ENCODE peak calls at places on chromosomes 16 and 17, in ten cellular contexts. I, P, E, H, F, S, A, K, N and Q are unnamed samples.

GRCh38 chr17:909642-910323 is 69.8 kb downstream of the NXN start:
- DNase-seq in I (peak; percentile 33), P (no peak), E (no peak), H (no peak), F (no peak), S (no peak), A (peak; percentile 74), K (no peak), N (no peak), Q (no peak)

GRCh38 chr16:81831722-81832126 is 52.6 kb downstream of the PLCG2 start:
- DNase-seq in I (no peak), P (peak; percentile 39), E (no peak), H (peak; percentile 84), F (no peak), S (no peak), A (peak; percentile 96), K (no peak), N (no peak), Q (no peak)

GRCh38 chr17:74599023-74599399 is 6.9 kb upstream of the CD300LD start:
- DNase-seq in I (no peak), P (no peak), E (no peak), H (no peak), F (no peak), S (no peak), A (peak; percentile 64), K (no peak), N (no peak), Q (no peak)

GRCh38 chr17:9381068-9381467 is 194.6 kb downstream of the STX8 start:
- DNase-seq in I (peak; percentile 75), P (no peak), E (no peak), H (no peak), F (no peak), S (no peak), A (no peak), K (no peak), N (no peak), Q (no peak)

GRCh38 chr16:71894229-71894920 is 956 bp upstream of the IST1 start:
- DNase-seq in I (peak; percentile 67), P (peak; percentile 54), E (peak; percentile 13), H (peak; percentile 75), F (no peak), S (peak; percentile 36), A (peak; percentile 57), K (peak; percentile 25), N (peak; percentile 62), Q (peak; percentile 24)

GRCh38 chr17:64488301-64488700 is 8.6 kb downstream of the POLG2 start:
- DNase-seq in I (no peak), P (no peak), E (no peak), H (no peak), F (no peak), S (no peak), A (no peak), K (no peak), N (no peak), Q (no peak)

GRCh38 chr17:1153795-1154546 is 25.8 kb downstream of the ABR start:
- DNase-seq in I (peak; percentile 75), P (no peak), E (peak; percentile 65), H (peak; percentile 77), F (no peak), S (no peak), A (peak; percentile 79), K (peak; percentile 54), N (no peak), Q (no peak)

GRCh38 chr17:8469964-8470363 is 34.3 kb downstream of the NDEL1 start:
- DNase-seq in I (no peak), P (no peak), E (no peak), H (no peak), F (no peak), S (no peak), A (no peak), K (no peak), N (no peak), Q (no peak)

GRCh38 chr16:30728904-30729672 is 19.1 kb upstream of the PHKG2 start:
- DNase-seq in I (no peak), P (peak; percentile 90), E (no peak), H (no peak), F (no peak), S (no peak), A (peak; percentile 72), K (no peak), N (no peak), Q (no peak)

GRCh38 chr16:21986692-21987246 is 14.1 kb downstream of the PDZD9 start:
- DNase-seq in I (no peak), P (no peak), E (no peak), H (no peak), F (no peak), S (no peak), A (no peak), K (no peak), N (no peak), Q (no peak)

GRCh38 chr17:64707077-64707591 is 45.0 kb upstream of the SMURF2 start:
- DNase-seq in I (peak; percentile 100), P (peak; percentile 92), E (peak; percentile 100), H (peak; percentile 90), F (no peak), S (no peak), A (peak; percentile 75), K (no peak), N (peak; percentile 99), Q (peak; percentile 92)

GRCh38 chr17:34241062-34241461 is 14.0 kb upstream of the CCL2 start:
- DNase-seq in I (peak; percentile 61), P (no peak), E (peak; percentile 74), H (no peak), F (no peak), S (no peak), A (peak; percentile 42), K (no peak), N (no peak), Q (no peak)

GRCh38 chr17:7992516-7992915 is 9.9 kb upstream of the GUCY2D start:
- DNase-seq in I (peak; percentile 66), P (no peak), E (no peak), H (no peak), F (no peak), S (no peak), A (peak; percentile 19), K (no peak), N (peak; percentile 36), Q (no peak)

GRCh38 chr17:72370819-72371218 is 250.0 kb downstream of the SOX9 start:
- DNase-seq in I (peak; percentile 67), P (no peak), E (peak; percentile 91), H (no peak), F (no peak), S (no peak), A (no peak), K (no peak), N (no peak), Q (no peak)

GRCh38 chr17:79305831-79306687 is 231.4 kb downstream of the ENGASE start:
- DNase-seq in I (no peak), P (no peak), E (no peak), H (no peak), F (no peak), S (no peak), A (no peak), K (no peak), N (peak; percentile 73), Q (no peak)

GRCh38 chr16:2194166-2194834 is 2.1 kb downstream of the CASKIN1 start:
- DNase-seq in I (peak; percentile 51), P (no peak), E (peak; percentile 53), H (no peak), F (no peak), S (no peak), A (no peak), K (no peak), N (peak; percentile 23), Q (no peak)

GRCh38 chr16:23343643-23344612 is 41.8 kb downstream of the SCNN1B start:
- DNase-seq in I (no peak), P (no peak), E (no peak), H (no peak), F (no peak), S (no peak), A (no peak), K (no peak), N (no peak), Q (no peak)

GRCh38 chr16:84144301-84144858 is 597 bp downstream of the HSDL1 start:
- DNase-seq in I (peak; percentile 18), P (peak; percentile 39), E (peak; percentile 4), H (peak; percentile 76), F (peak; percentile 17), S (peak; percentile 36), A (no peak), K (no peak), N (peak; percentile 38), Q (no peak)

GRCh38 chr16:72561-73537 is at the start of gene RHBDF1:
- DNase-seq in I (peak; percentile 58), P (peak; percentile 74), E (peak; percentile 70), H (peak; percentile 86), F (no peak), S (no peak), A (peak; percentile 33), K (no peak), N (peak; percentile 78), Q (no peak)

GRCh38 chr17:5816491-5816890 is 232.2 kb upstream of the NLRP1 start:
- DNase-seq in I (no peak), P (no peak), E (no peak), H (no peak), F (no peak), S (no peak), A (no peak), K (no peak), N (no peak), Q (no peak)

GRCh38 chr17:48542956-48543853 is 1.7 kb downstream of the HOXB2 start:
- DNase-seq in I (peak; percentile 77), P (peak; percentile 27), E (peak; percentile 69), H (no peak), F (peak; percentile 40), S (peak; percentile 42), A (no peak), K (no peak), N (peak; percentile 61), Q (peak; percentile 66)

GRCh38 chr16:29985271-29985811 is 10.1 kb downstream of the HIRIP3 start:
- DNase-seq in I (no peak), P (no peak), E (no peak), H (no peak), F (no peak), S (no peak), A (no peak), K (no peak), N (no peak), Q (no peak)

GRCh38 chr16:67962135-67962534 is 6.3 kb downstream of the SLC12A4 start:
- DNase-seq in I (no peak), P (no peak), E (no peak), H (no peak), F (no peak), S (no peak), A (no peak), K (no peak), N (no peak), Q (no peak)

GRCh38 chr16:27408012-27408601 is 6.1 kb downstream of the IL21R start:
- DNase-seq in I (peak; percentile 72), P (peak; percentile 17), E (peak; percentile 49), H (no peak), F (no peak), S (no peak), A (peak; percentile 24), K (no peak), N (peak; percentile 48), Q (no peak)

GRCh38 chr17:13036776-13037175 is 18.9 kb upstream of the ELAC2 start:
- DNase-seq in I (peak; percentile 61), P (no peak), E (no peak), H (no peak), F (no peak), S (no peak), A (no peak), K (no peak), N (no peak), Q (no peak)

GRCh38 chr17:80939151-80940145 is 52.2 kb upstream of the CHMP6 start:
- DNase-seq in I (no peak), P (no peak), E (no peak), H (peak; percentile 29), F (no peak), S (no peak), A (no peak), K (no peak), N (no peak), Q (no peak)

GRCh38 chr16:86243123-86243473 is 267.2 kb upstream of the FOXF1 start:
- DNase-seq in I (no peak), P (no peak), E (no peak), H (no peak), F (no peak), S (no peak), A (no peak), K (no peak), N (no peak), Q (no peak)

GRCh38 chr16:60640038-60640437 is 1396.2 kb downstream of the CDH8 start:
- DNase-seq in I (no peak), P (no peak), E (no peak), H (no peak), F (no peak), S (no peak), A (no peak), K (no peak), N (no peak), Q (no peak)